ENCODE peak calls at places on chromosomes 16 and 17, in ten cellular contexts. J is activated T-cell treated with anti-CD3 and anti-CD28 coated beads, Interleukin-2, amount 50 U/mL, for 72 hours; Z is GOT3; M is stomach; R is OCI-LY7; N is aorta; E is KBM-7; P is cardiac fibroblast; O is hypothalamus; W is COR-L47. Q is an unnamed sample.

GRCh38 chr16:23491490-23492391 is 18.6 kb downstream of the GGA2 start:
- DNase-seq in E (no peak), R (no peak), W (no peak), N (peak), J (no peak), P (peak), O (no peak), M (no peak), Z (no peak), Q (no peak)

GRCh38 chr16:709651-710499 is 4.3 kb upstream of the FBXL16 start:
- DNase-seq in P (peak), O (peak), Z (peak), N (no peak), M (no peak), W (peak), R (no peak), J (no peak), E (peak), Q (no peak)

GRCh38 chr17:39170558-39170957 is 4.6 kb upstream of the ARL5C start:
- DNase-seq in N (no peak), J (no peak), R (no peak), E (no peak), P (no peak), Z (no peak), W (no peak), M (no peak), O (no peak), Q (no peak)

GRCh38 chr17:35147313-35147982 is at the start of gene UNC45B:
- DNase-seq in E (no peak), W (no peak), M (no peak), O (no peak), R (no peak), Z (no peak), P (no peak), J (no peak), N (no peak), Q (no peak)

GRCh38 chr17:49224198-49224996 is 6.2 kb downstream of the PHOSPHO1 start:
- DNase-seq in R (peak), O (no peak), J (peak), W (no peak), E (no peak), Z (no peak), N (no peak), M (peak), P (no peak), Q (no peak)

GRCh38 chr17:66691644-66692500 is 143.0 kb upstream of the CACNG5 start:
- DNase-seq in P (peak), R (no peak), N (no peak), M (no peak), J (no peak), Z (no peak), O (no peak), W (peak), E (no peak), Q (no peak)

GRCh38 chr17:8470447-8471047 is 34.9 kb downstream of the NDEL1 start:
- DNase-seq in O (no peak), E (no peak), M (no peak), P (peak), J (no peak), N (peak), R (no peak), Z (no peak), W (no peak), Q (no peak)

GRCh38 chr17:4584125-4584834 is at the start of gene SMTNL2:
- DNase-seq in M (no peak), E (peak), N (peak), Z (no peak), W (no peak), O (no peak), J (peak), R (no peak), P (no peak), Q (no peak)

GRCh38 chr16:57016831-57017230 is 27.5 kb downstream of the NLRC5 start:
- DNase-seq in J (no peak), E (no peak), P (no peak), Z (no peak), M (no peak), W (no peak), O (no peak), N (no peak), R (no peak), Q (no peak)

GRCh38 chr17:79573196-79573929 is 37.5 kb downstream of the RBFOX3 start:
- DNase-seq in P (no peak), M (no peak), J (no peak), O (no peak), Z (no peak), W (no peak), E (no peak), R (no peak), N (no peak), Q (no peak)

GRCh38 chr17:57552114-57552601 is 192.9 kb downstream of the CCDC182 start:
- DNase-seq in Z (no peak), N (no peak), E (no peak), R (peak), M (no peak), O (no peak), P (peak), J (peak), W (no peak), Q (peak)

GRCh38 chr16:6891486-6891885 is 441.2 kb upstream of the RBFOX1 start:
- DNase-seq in M (no peak), W (no peak), J (no peak), R (no peak), E (no peak), P (no peak), O (no peak), Z (no peak), N (no peak), Q (no peak)

GRCh38 chr16:7644171-7644570 is 311.5 kb downstream of the RBFOX1 start:
- DNase-seq in M (no peak), N (no peak), J (no peak), R (no peak), W (peak), Z (no peak), E (no peak), P (no peak), O (no peak), Q (no peak)

GRCh38 chr17:10151667-10152496 is 46.5 kb downstream of the GAS7 start:
- DNase-seq in M (peak), R (no peak), N (peak), E (peak), Z (no peak), P (peak), W (no peak), J (no peak), O (no peak), Q (no peak)

GRCh38 chr17:76529643-76530488 is 7.6 kb downstream of the CYGB start:
- DNase-seq in W (no peak), J (no peak), E (no peak), Z (no peak), M (peak), N (peak), R (peak), P (peak), O (no peak), Q (no peak)

GRCh38 chr17:63024716-63025115 is 58.7 kb downstream of the TANC2 start:
- DNase-seq in J (no peak), E (no peak), O (no peak), M (no peak), W (no peak), N (no peak), P (peak), Z (no peak), R (no peak), Q (no peak)

GRCh38 chr17:56142325-56142724 is 10.9 kb upstream of the ANKFN1 start:
- DNase-seq in J (no peak), Z (no peak), E (no peak), M (no peak), P (peak), R (no peak), O (no peak), W (no peak), N (no peak), Q (no peak)

GRCh38 chr17:12580640-12581039 is 85.0 kb upstream of the MYOCD start:
- DNase-seq in W (no peak), J (no peak), P (peak), Z (no peak), N (no peak), O (no peak), E (no peak), R (no peak), M (no peak), Q (no peak)

GRCh38 chr16:71645450-71645849 is 19.5 kb downstream of the MARVELD3 start:
- DNase-seq in Z (no peak), R (peak), N (no peak), J (no peak), P (peak), O (no peak), E (peak), M (no peak), W (peak), Q (no peak)

GRCh38 chr17:29590261-29590978 is 972 bp upstream of the GIT1 start:
- DNase-seq in E (peak), R (peak), J (no peak), N (no peak), Z (no peak), M (no peak), O (no peak), P (peak), W (no peak), Q (no peak)

GRCh38 chr17:56679148-56679766 is 85.8 kb downstream of the NOG start:
- DNase-seq in W (no peak), N (no peak), M (no peak), P (peak), Z (no peak), R (peak), O (no peak), E (peak), J (peak), Q (no peak)

GRCh38 chr17:17151541-17151940 is 54.6 kb downstream of the PLD6 start:
- DNase-seq in Z (no peak), M (no peak), N (no peak), R (no peak), E (no peak), J (no peak), O (no peak), W (no peak), P (peak), Q (no peak)

GRCh38 chr16:20952144-20952797 is 51.7 kb downstream of the LYRM1 start:
- DNase-seq in Z (no peak), N (no peak), O (no peak), P (no peak), M (no peak), R (no peak), E (no peak), W (no peak), J (no peak), Q (no peak)

GRCh38 chr16:85894266-85894665 is 4.7 kb upstream of the IRF8 start:
- DNase-seq in N (no peak), Z (no peak), E (no peak), M (no peak), O (no peak), W (no peak), R (peak), P (no peak), J (peak), Q (no peak)

GRCh38 chr17:59381716-59382570 is 50.5 kb downstream of the YPEL2 start:
- DNase-seq in J (no peak), R (no peak), W (peak), N (peak), M (peak), P (peak), E (no peak), Z (no peak), O (no peak), Q (no peak)

GRCh38 chr16:85354623-85355514 is 242.6 kb upstream of the CIBAR2 start:
- DNase-seq in P (peak), N (no peak), W (no peak), J (no peak), E (no peak), M (no peak), O (no peak), R (no peak), Z (no peak), Q (no peak)

GRCh38 chr17:50533720-50534148 is 1.2 kb downstream of the EPN3 start:
- DNase-seq in R (no peak), O (no peak), P (peak), Z (no peak), J (no peak), M (peak), E (no peak), N (no peak), W (peak), Q (no peak)

GRCh38 chr16:19123535-19124178 is 9.9 kb downstream of the ITPRIPL2 start:
- DNase-seq in W (no peak), P (peak), N (no peak), M (peak), R (no peak), O (no peak), J (no peak), Z (no peak), E (no peak), Q (no peak)

GRCh38 chr17:34443832-34444469 is 80.9 kb upstream of the CCL1 start:
- DNase-seq in J (peak), N (no peak), R (peak), E (peak), Z (no peak), O (no peak), W (no peak), M (no peak), P (no peak), Q (no peak)

GRCh38 chr17:58328195-58329034 is at the start of gene TSPOAP1:
- DNase-seq in W (no peak), Z (no peak), J (peak), R (peak), N (no peak), M (no peak), O (peak), E (peak), P (no peak), Q (no peak)

GRCh38 chr17:72726936-72727335 is 365.6 kb downstream of the SLC39A11 start:
- DNase-seq in W (no peak), E (peak), J (peak), Z (no peak), R (peak), O (no peak), M (no peak), P (no peak), N (no peak), Q (peak)

GRCh38 chr16:85650864-85651811 is 37.6 kb downstream of the GINS2 start:
- DNase-seq in W (peak), R (peak), M (peak), E (no peak), Z (no peak), P (no peak), O (no peak), N (no peak), J (no peak), Q (no peak)

GRCh38 chr16:67163164-67163902 is 1.2 kb upstream of the HSF4 start:
- DNase-seq in P (no peak), M (no peak), R (no peak), Z (no peak), O (no peak), J (peak), N (peak), E (no peak), W (peak), Q (no peak)

GRCh38 chr17:77435272-77436057 is 294.7 kb downstream of the SEC14L1 start:
- DNase-seq in J (no peak), P (no peak), W (no peak), N (no peak), R (no peak), M (no peak), Z (no peak), O (no peak), E (no peak), Q (no peak)

GRCh38 chr16:74601131-74601871 is 5.6 kb downstream of the GLG1 start:
- DNase-seq in R (no peak), Z (no peak), P (no peak), W (no peak), O (no peak), M (no peak), J (peak), E (peak), N (no peak), Q (no peak)